ENCODE peak calls at places on chromosomes 16 and 17, in six cellular contexts. One of them, this sample, is unnamed.

GRCh38 chr17:13359774-13360173 is 242.0 kb downstream of the HS3ST3A1 start:
- DNase-seq in tibial nerve: no peak
- DNase-seq in breast epithelium: no peak
- DNase-seq in psoas muscle: no peak
- DNase-seq in CD8-positive, alpha-beta T cell: no peak
- DNase-seq in adipocyte: no peak
- DNase-seq in this sample: no peak

GRCh38 chr16:69501956-69502457 is 63.8 kb upstream of the NFAT5 start:
- DNase-seq in psoas muscle: no peak
- DNase-seq in breast epithelium: no peak
- DNase-seq in CD8-positive, alpha-beta T cell: no peak
- DNase-seq in tibial nerve: no peak
- DNase-seq in adipocyte: no peak
- DNase-seq in this sample: no peak

GRCh38 chr17:77687417-77687816 is 271.1 kb upstream of the TNRC6C start:
- DNase-seq in adipocyte: no peak
- DNase-seq in tibial nerve: no peak
- DNase-seq in breast epithelium: no peak
- DNase-seq in psoas muscle: no peak
- DNase-seq in CD8-positive, alpha-beta T cell: no peak
- DNase-seq in this sample: no peak

GRCh38 chr17:50452627-50453300 is 15.9 kb downstream of the CHAD start:
- DNase-seq in tibial nerve: no peak
- DNase-seq in adipocyte: peak; percentile 72
- DNase-seq in psoas muscle: no peak
- DNase-seq in breast epithelium: no peak
- DNase-seq in CD8-positive, alpha-beta T cell: no peak
- DNase-seq in this sample: no peak

GRCh38 chr16:87926246-87927194 is 9.8 kb downstream of the CA5A start:
- DNase-seq in psoas muscle: no peak
- DNase-seq in CD8-positive, alpha-beta T cell: no peak
- DNase-seq in tibial nerve: no peak
- DNase-seq in adipocyte: no peak
- DNase-seq in breast epithelium: no peak
- DNase-seq in this sample: no peak

GRCh38 chr16:76639685-76640289 is 362.6 kb downstream of the CNTNAP4 start:
- DNase-seq in breast epithelium: no peak
- DNase-seq in tibial nerve: no peak
- DNase-seq in psoas muscle: no peak
- DNase-seq in CD8-positive, alpha-beta T cell: no peak
- DNase-seq in adipocyte: peak; percentile 36
- DNase-seq in this sample: no peak

GRCh38 chr17:78416311-78416711 is 37.9 kb downstream of the PGS1 start:
- DNase-seq in breast epithelium: no peak
- DNase-seq in adipocyte: no peak
- DNase-seq in tibial nerve: no peak
- DNase-seq in psoas muscle: no peak
- DNase-seq in CD8-positive, alpha-beta T cell: no peak
- DNase-seq in this sample: no peak

GRCh38 chr16:23869052-23869451 is 33.3 kb downstream of the PRKCB start:
- DNase-seq in CD8-positive, alpha-beta T cell: no peak
- DNase-seq in psoas muscle: no peak
- DNase-seq in tibial nerve: no peak
- DNase-seq in adipocyte: no peak
- DNase-seq in breast epithelium: no peak
- DNase-seq in this sample: no peak

GRCh38 chr16:11303405-11304138 is 22.4 kb upstream of the PRM1 start:
- DNase-seq in CD8-positive, alpha-beta T cell: no peak
- DNase-seq in tibial nerve: no peak
- DNase-seq in adipocyte: peak; percentile 46
- DNase-seq in psoas muscle: no peak
- DNase-seq in breast epithelium: peak; percentile 41
- DNase-seq in this sample: no peak

GRCh38 chr16:14658063-14658462 is 25.3 kb downstream of the BFAR start:
- DNase-seq in CD8-positive, alpha-beta T cell: no peak
- DNase-seq in breast epithelium: no peak
- DNase-seq in psoas muscle: no peak
- DNase-seq in adipocyte: no peak
- DNase-seq in tibial nerve: no peak
- DNase-seq in this sample: no peak

GRCh38 chr17:41974031-41974430 is 7.4 kb downstream of the CNP start:
- DNase-seq in breast epithelium: no peak
- DNase-seq in psoas muscle: no peak
- DNase-seq in tibial nerve: no peak
- DNase-seq in adipocyte: no peak
- DNase-seq in CD8-positive, alpha-beta T cell: no peak
- DNase-seq in this sample: no peak
- H3K4me1 ChIP-seq in breast epithelium: peaks cover 11% of the 10 kb centered on the region
- H3K4me1 ChIP-seq in psoas muscle: peaks cover 25% of the 10 kb centered on the region
- H3K4me1 ChIP-seq in tibial nerve: peaks cover 44% of the 10 kb centered on the region
- H3K4me1 ChIP-seq in adipocyte: peaks cover 35% of the 10 kb centered on the region
- H3K4me1 ChIP-seq in CD8-positive, alpha-beta T cell: peaks cover 4% of the 10 kb centered on the region
- H3K4me1 ChIP-seq in this sample: peaks cover 100% of the 10 kb centered on the region

DNA sequence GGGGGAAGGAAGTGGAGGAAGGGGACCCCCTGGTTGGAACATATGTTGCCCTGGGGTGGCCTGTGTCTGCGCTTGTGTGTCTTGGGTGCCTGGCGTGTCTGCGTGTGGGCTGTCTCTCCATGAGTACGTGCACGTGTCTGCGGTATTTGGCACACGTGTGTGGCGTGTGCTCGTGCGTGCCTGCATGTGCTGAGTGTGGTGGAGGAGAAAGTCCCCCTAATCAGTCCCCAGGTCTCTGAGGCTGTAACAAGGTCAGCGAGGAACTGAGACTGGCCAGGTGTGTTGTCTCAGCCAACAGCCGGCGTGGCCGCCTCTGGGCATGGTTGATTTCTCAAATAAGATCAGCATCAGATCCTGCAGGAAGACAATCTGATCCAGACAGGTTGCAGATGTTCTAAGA is 3.5 kb upstream of the CPNE7 start:
- DNase-seq in tibial nerve: no peak
- DNase-seq in adipocyte: no peak
- DNase-seq in CD8-positive, alpha-beta T cell: no peak
- DNase-seq in psoas muscle: no peak
- DNase-seq in breast epithelium: no peak
- DNase-seq in this sample: no peak
- H3K27me3 ChIP-seq in tibial nerve: no peaks in the 10 kb centered on the region
- H3K27me3 ChIP-seq in adipocyte: peaks cover 22% of the 10 kb centered on the region
- H3K27me3 ChIP-seq in CD8-positive, alpha-beta T cell: peaks cover 10% of the 10 kb centered on the region
- H3K27me3 ChIP-seq in psoas muscle: peaks cover 18% of the 10 kb centered on the region
- H3K27me3 ChIP-seq in breast epithelium: peaks cover 59% of the 10 kb centered on the region
- H3K27me3 ChIP-seq in this sample: peaks cover 11% of the 10 kb centered on the region

GRCh38 chr17:83081561-83082201 is 2.3 kb downstream of the METRNL start:
- DNase-seq in adipocyte: peak; percentile 26
- DNase-seq in psoas muscle: peak; percentile 66
- DNase-seq in tibial nerve: no peak
- DNase-seq in CD8-positive, alpha-beta T cell: no peak
- DNase-seq in breast epithelium: no peak
- DNase-seq in this sample: no peak

GRCh38 chr17:83082899-83083367 is 3.5 kb downstream of the METRNL start:
- DNase-seq in breast epithelium: no peak
- DNase-seq in CD8-positive, alpha-beta T cell: no peak
- DNase-seq in adipocyte: no peak
- DNase-seq in tibial nerve: no peak
- DNase-seq in psoas muscle: no peak
- DNase-seq in this sample: no peak

GRCh38 chr17:83080641-83081560 is 1.5 kb downstream of the METRNL start:
- DNase-seq in tibial nerve: no peak
- DNase-seq in CD8-positive, alpha-beta T cell: no peak
- DNase-seq in adipocyte: peak; percentile 73
- DNase-seq in psoas muscle: peak; percentile 60
- DNase-seq in breast epithelium: no peak
- DNase-seq in this sample: no peak

GRCh38 chr17:83083368-83084201 is 4.2 kb downstream of the METRNL start:
- DNase-seq in psoas muscle: peak; percentile 72
- DNase-seq in adipocyte: peak; percentile 95
- DNase-seq in CD8-positive, alpha-beta T cell: peak; percentile 47
- DNase-seq in breast epithelium: no peak
- DNase-seq in tibial nerve: no peak
- DNase-seq in this sample: no peak

DNA sequence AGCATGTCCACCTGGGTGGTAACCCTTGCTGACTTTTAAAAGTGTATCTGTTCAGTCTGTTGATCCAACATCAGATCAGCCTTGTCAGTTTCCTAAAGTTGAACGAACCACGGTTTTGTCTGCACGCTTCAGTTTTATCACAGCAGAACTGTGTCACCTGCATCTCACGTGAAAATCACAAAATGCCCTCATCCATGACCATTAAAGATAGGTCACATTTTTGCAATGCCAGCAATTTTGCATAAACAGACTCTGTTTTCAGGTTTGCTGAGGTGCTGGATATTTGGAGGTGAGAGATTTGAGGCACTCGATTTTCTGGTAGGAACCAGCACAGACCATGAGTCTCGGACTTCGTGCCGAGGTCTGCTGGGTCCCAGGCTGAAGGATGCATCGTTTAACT is 3.0 kb downstream of the METRNL start:
- DNase-seq in CD8-positive, alpha-beta T cell: no peak
- DNase-seq in tibial nerve: no peak
- DNase-seq in breast epithelium: no peak
- DNase-seq in adipocyte: no peak
- DNase-seq in psoas muscle: no peak
- DNase-seq in this sample: no peak
- H3K4me1 ChIP-seq in CD8-positive, alpha-beta T cell: peaks cover 50% of the 10 kb centered on the region
- H3K4me1 ChIP-seq in tibial nerve: peaks cover 71% of the 10 kb centered on the region
- H3K4me1 ChIP-seq in breast epithelium: peaks cover 4% of the 10 kb centered on the region
- H3K4me1 ChIP-seq in adipocyte: peaks cover 62% of the 10 kb centered on the region
- H3K4me1 ChIP-seq in psoas muscle: peaks cover 7% of the 10 kb centered on the region
- H3K4me1 ChIP-seq in this sample: peaks cover 36% of the 10 kb centered on the region

GRCh38 chr16:1102333-1102700 is 6.3 kb upstream of the C1QTNF8 start:
- DNase-seq in breast epithelium: no peak
- DNase-seq in adipocyte: no peak
- DNase-seq in tibial nerve: no peak
- DNase-seq in psoas muscle: no peak
- DNase-seq in CD8-positive, alpha-beta T cell: no peak
- DNase-seq in this sample: no peak
- H3K27me3 ChIP-seq in breast epithelium: peaks cover 97% of the 10 kb centered on the region
- H3K27me3 ChIP-seq in adipocyte: peaks cover 24% of the 10 kb centered on the region
- H3K27me3 ChIP-seq in tibial nerve: no peaks in the 10 kb centered on the region
- H3K27me3 ChIP-seq in psoas muscle: peaks cover 2% of the 10 kb centered on the region
- H3K27me3 ChIP-seq in CD8-positive, alpha-beta T cell: peaks cover 9% of the 10 kb centered on the region
- H3K27me3 ChIP-seq in this sample: peaks cover 6% of the 10 kb centered on the region

GRCh38 chr16:28491080-28491969 is 549 bp downstream of the CLN3 start:
- DNase-seq in CD8-positive, alpha-beta T cell: no peak
- DNase-seq in breast epithelium: peak; percentile 40
- DNase-seq in psoas muscle: peak; percentile 44
- DNase-seq in tibial nerve: no peak
- DNase-seq in adipocyte: peak; percentile 58
- DNase-seq in this sample: no peak
- H3K4me1 ChIP-seq in CD8-positive, alpha-beta T cell: peaks cover 35% of the 10 kb centered on the region
- H3K4me1 ChIP-seq in breast epithelium: no peaks in the 10 kb centered on the region
- H3K4me1 ChIP-seq in psoas muscle: no peaks in the 10 kb centered on the region
- H3K4me1 ChIP-seq in tibial nerve: peaks cover 6% of the 10 kb centered on the region
- H3K4me1 ChIP-seq in adipocyte: no peaks in the 10 kb centered on the region
- H3K4me1 ChIP-seq in this sample: peaks cover 16% of the 10 kb centered on the region

DNA sequence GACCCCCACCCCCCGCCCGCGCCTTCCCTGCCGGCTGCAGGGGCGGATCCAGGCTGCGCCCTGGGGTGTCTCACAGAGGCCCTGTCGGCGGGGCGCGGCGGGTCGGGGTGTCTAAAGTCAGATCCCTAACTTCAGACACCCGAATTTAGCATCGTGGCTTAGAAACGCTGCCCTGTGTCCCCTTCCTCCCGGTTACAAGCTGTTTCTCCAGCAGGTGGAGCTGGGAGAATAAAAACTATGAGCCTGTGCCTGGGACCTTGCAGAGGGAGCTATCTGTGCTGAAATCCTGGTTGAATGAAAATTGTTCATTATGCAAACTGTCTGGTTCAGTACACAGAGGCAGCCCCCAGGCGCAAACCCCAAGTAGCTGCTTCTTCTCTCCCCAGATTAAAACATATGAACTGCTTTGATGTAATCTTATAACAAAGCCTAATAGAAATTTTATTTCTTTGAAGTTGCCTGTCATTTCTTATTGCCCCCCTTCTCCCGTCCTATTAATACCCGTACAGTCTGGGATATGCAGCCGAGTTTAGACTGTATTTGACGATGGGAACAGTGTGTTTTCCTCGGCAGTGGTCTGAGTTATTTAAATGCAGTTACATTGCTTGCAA is 79.0 kb downstream of the RPA1 start:
- DNase-seq in psoas muscle: peak; percentile 37
- DNase-seq in adipocyte: peak; percentile 91
- DNase-seq in tibial nerve: peak; percentile 38
- DNase-seq in breast epithelium: peak; percentile 38
- DNase-seq in CD8-positive, alpha-beta T cell: no peak
- DNase-seq in this sample: no peak
- H3K27me3 ChIP-seq in psoas muscle: no peaks in the 10 kb centered on the region
- H3K27me3 ChIP-seq in adipocyte: peaks cover 67% of the 10 kb centered on the region
- H3K27me3 ChIP-seq in tibial nerve: no peaks in the 10 kb centered on the region
- H3K27me3 ChIP-seq in breast epithelium: peaks cover 27% of the 10 kb centered on the region
- H3K27me3 ChIP-seq in CD8-positive, alpha-beta T cell: peaks cover 35% of the 10 kb centered on the region
- H3K27me3 ChIP-seq in this sample: no peaks in the 10 kb centered on the region

DNA sequence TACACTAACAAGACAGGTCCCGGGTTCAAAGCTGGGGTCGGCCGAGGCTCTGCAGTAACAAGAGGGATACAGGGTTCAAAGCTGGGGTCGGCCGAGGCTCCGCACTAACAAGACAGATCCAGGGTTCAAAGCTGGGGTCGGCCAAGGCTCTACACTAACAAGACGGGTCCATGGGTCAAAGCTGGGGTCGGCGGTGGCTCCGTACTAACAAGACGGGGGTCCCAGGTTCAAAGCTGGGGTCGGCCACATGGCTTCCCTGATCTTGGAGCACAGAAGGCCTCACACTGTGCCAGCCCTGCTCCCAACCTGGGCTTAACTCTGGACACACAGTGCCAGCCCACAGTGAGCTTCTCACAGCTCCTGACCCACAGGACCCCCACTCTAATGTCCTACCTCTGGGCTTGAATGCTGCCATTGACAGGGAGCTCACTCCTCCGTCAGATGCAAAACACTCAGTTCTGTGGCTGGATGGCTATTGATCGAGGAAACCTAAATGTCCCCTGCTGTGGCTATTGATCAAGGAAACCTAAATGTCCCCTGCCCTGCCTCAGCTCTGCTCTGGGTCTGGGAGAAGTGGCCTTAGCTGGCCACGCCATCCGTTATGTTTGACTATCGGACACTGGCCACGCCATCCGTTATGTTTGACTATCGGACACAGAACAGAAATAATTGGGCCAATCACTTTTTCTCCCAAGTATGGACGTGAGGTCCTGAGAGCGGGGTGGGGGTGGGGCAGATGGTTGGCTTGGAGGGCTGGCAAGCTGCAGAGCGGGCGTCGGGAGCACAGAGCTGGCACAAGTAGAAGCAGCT is 54.6 kb upstream of the DOC2B start:
- DNase-seq in psoas muscle: no peak
- DNase-seq in tibial nerve: no peak
- DNase-seq in adipocyte: no peak
- DNase-seq in breast epithelium: no peak
- DNase-seq in CD8-positive, alpha-beta T cell: no peak
- DNase-seq in this sample: no peak
- H3K4me1 ChIP-seq in psoas muscle: no peaks in the 10 kb centered on the region
- H3K4me1 ChIP-seq in tibial nerve: no peaks in the 10 kb centered on the region
- H3K4me1 ChIP-seq in adipocyte: no peaks in the 10 kb centered on the region
- H3K4me1 ChIP-seq in breast epithelium: no peaks in the 10 kb centered on the region
- H3K4me1 ChIP-seq in CD8-positive, alpha-beta T cell: no peaks in the 10 kb centered on the region
- H3K4me1 ChIP-seq in this sample: peaks cover 5% of the 10 kb centered on the region

GRCh38 chr16:26911436-26911835 is 155.3 kb upstream of the C16orf82 start:
- DNase-seq in tibial nerve: no peak
- DNase-seq in adipocyte: no peak
- DNase-seq in CD8-positive, alpha-beta T cell: no peak
- DNase-seq in psoas muscle: no peak
- DNase-seq in breast epithelium: no peak
- DNase-seq in this sample: no peak
- H3K27me3 ChIP-seq in tibial nerve: no peaks in the 10 kb centered on the region
- H3K27me3 ChIP-seq in adipocyte: peaks cover 33% of the 10 kb centered on the region
- H3K27me3 ChIP-seq in CD8-positive, alpha-beta T cell: no peaks in the 10 kb centered on the region
- H3K27me3 ChIP-seq in psoas muscle: no peaks in the 10 kb centered on the region
- H3K27me3 ChIP-seq in breast epithelium: no peaks in the 10 kb centered on the region
- H3K27me3 ChIP-seq in this sample: no peaks in the 10 kb centered on the region

This sample was measured in esophagus squamous epithelium.